ENCODE peak calls at places on chromosomes 4 and X, in six cellular contexts. D is breast epithelium, N is endodermal cell, Z is Panc1, L is CD14-positive monocyte, Y is AG09319. T is an unnamed sample.
A peak's percentile ranks its signal among the peaks of the same experiment; 100 is the strongest.

GRCh38 chr4:85968945-85969830 is 390.7 kb downstream of the MAPK10 start:
- DNase-seq in D (no peak), Y (no peak), Z (no peak), N (no peak), L (no peak), T (no peak)

GRCh38 chr4:38989487-38989886 is 42.7 kb downstream of the TMEM156 start:
- DNase-seq in D (no peak), Z (no peak), N (no peak), Y (no peak), L (no peak), T (no peak)

GRCh38 chr4:88018471-88018870 is 11.0 kb downstream of the PKD2 start:
- DNase-seq in D (no peak), L (no peak), Y (no peak), N (no peak), Z (no peak), T (peak; percentile 69)

GRCh38 chr4:10106421-10107039 is 10.1 kb downstream of the WDR1 start:
- DNase-seq in Y (peak; percentile 91), Z (peak; percentile 76), N (no peak), D (peak; percentile 86), L (peak; percentile 89), T (no peak)

GRCh38 chr4:183905081-183905592 is at the start of gene STOX2:
- DNase-seq in N (peak; percentile 92), Y (no peak), D (peak; percentile 44), Z (no peak), L (peak; percentile 64), T (peak; percentile 58)

GRCh38 chrX:64580035-64580434 is 184.8 kb upstream of the MTMR8 start:
- DNase-seq in Z (no peak), L (no peak), D (no peak), N (peak; percentile 68), Y (no peak), T (no peak)

GRCh38 chr4:123673971-123674370 is 277.4 kb downstream of the SPRY1 start:
- DNase-seq in D (no peak), Y (no peak), N (no peak), Z (no peak), L (no peak), T (no peak)

GRCh38 chr4:88054229-88054628 is 46.8 kb downstream of the PKD2 start:
- DNase-seq in N (no peak), D (no peak), L (no peak), Z (no peak), Y (no peak), T (no peak)

GRCh38 chr4:121380448-121381147 is at the start of gene QRFPR:
- DNase-seq in N (peak; percentile 86), D (no peak), Z (no peak), L (no peak), Y (no peak), T (no peak)

GRCh38 chrX:74924449-74925209 is 623 bp downstream of the NEXMIF start:
- DNase-seq in D (peak; percentile 21), Y (no peak), L (no peak), N (peak; percentile 81), Z (no peak), T (no peak)

GRCh38 chrX:136892412-136892811 is 11.9 kb upstream of the RBMX start:
- DNase-seq in L (no peak), Y (no peak), Z (no peak), N (no peak), D (no peak), T (no peak)

GRCh38 chr4:8113611-8114343 is 44.8 kb downstream of the ABLIM2 start:
- DNase-seq in L (no peak), N (no peak), Y (no peak), Z (no peak), D (no peak), T (no peak)

GRCh38 chr4:88780389-88780788 is 82.8 kb upstream of the NAP1L5 start:
- DNase-seq in L (no peak), Z (no peak), Y (no peak), N (no peak), D (no peak), T (no peak)

DNA sequence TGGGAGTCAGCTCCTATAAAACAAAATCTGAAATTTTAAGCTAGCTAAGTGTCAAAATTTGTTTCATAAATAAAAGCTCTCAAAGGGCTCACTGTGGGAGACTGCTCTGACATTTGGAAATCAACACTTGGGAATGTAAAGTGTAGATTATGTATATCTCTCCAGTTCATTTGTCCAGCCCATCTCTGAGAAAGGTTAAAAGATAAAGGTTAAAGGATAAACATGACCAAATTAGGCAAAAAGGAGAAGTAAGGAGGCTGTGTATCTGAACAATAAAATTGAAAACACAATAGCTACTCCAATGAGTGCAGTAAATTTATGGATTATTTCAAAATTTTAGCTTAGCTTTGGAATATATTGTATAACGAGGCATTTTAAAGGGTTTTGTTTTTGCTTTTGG is 304.9 kb downstream of the UNC5C start:
- DNase-seq in Y (no peak), N (no peak), L (no peak), Z (no peak), D (no peak), T (no peak)
- TF ChIP-seq CTCF in Y (no peak), N (no peak), L (no peak), Z (no peak), D (no peak), T (no peak)

GRCh38 chr4:108762559-108763225 is at the start of gene ETNPPL:
- DNase-seq in Z (no peak), D (no peak), Y (no peak), N (peak; percentile 91), L (no peak), T (peak; percentile 18)
- TF ChIP-seq CTCF in Z (no peak), D (no peak), Y (no peak), N (peak; percentile 48), L (no peak), T (no peak)

DNA sequence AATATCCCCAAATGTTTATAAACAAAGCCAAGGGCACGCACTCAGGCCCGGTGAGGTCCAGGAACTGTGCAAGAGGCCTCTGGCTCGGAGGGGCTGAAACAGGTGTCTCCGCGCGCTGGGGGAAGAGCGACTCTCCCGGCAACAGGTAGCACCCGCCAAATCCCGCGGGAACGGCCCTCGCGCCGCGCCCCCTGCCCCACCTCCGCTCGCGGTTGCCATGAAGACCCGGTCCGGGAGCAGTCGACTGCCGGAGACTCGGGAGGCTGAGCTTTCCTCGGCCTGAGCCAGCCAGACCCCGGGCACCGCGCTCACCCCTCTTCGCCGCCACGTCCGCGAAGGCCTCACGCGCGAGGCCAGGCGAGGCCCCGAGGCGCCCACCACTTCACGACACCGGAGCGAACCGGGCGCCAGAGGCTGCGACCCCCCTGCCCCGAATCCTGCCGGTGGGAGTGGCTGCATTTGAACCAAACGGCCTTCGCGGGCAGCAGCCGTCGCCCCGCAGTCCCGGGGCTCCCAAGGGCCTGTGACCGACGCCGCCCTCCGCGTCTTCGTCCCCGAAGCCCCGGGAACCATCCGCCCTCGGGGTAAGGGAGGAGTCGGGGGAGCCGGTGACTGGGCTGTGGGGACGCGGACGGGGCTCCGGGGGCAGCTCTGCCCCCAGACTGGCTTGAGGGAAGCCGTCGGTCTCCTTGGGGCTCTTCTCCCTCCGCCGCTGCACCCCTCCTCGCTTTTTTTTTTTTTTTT is at the start of gene NSUN7:
- DNase-seq in N (peak; percentile 97), L (peak; percentile 48), D (peak; percentile 64), Z (no peak), Y (no peak), T (no peak)
- TF ChIP-seq CTCF in N (no peak), L (no peak), D (no peak), Z (no peak), Y (no peak), T (no peak)

GRCh38 chr4:109334129-109334528 is 31.7 kb upstream of the COL25A1 start:
- DNase-seq in L (no peak), Y (no peak), Z (no peak), D (no peak), N (no peak), T (no peak)

GRCh38 chr4:109334596-109335105 is 32.2 kb upstream of the COL25A1 start:
- DNase-seq in D (no peak), Y (no peak), L (no peak), N (no peak), Z (no peak), T (no peak)

DNA sequence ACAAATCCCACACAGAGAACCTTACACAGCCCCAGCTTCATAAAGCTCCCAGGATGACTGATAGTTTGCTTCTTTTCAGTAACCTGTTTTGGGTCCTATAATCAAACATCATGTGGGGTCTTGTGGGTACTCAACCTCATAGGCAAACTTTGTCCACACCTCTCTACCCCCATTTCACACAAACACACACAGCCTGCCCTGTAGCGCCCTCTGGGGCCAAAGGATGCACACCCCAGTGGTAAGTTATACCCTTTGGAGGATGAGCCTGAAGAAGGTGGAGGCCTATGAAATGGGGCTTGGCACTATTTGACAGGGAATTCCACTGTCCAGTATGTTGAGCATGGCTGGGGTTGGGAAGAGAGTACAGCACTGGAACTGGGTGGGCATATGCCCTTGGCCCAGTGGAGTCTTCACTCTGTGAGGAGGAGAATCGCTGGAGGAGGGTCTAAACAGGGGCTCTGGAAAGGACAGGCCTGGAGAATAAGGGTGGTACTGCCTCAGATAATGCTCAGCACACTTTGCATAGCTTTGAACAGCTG is 30.5 kb upstream of the COL25A1 start:
- DNase-seq in D (no peak), Y (no peak), N (peak; percentile 88), Z (no peak), L (no peak), T (no peak)
- TF ChIP-seq CTCF in D (no peak), Y (peak; percentile 41), N (peak; percentile 79), Z (no peak), L (no peak), T (peak; percentile 1)

GRCh38 chr4:153216546-153216945 is 12.3 kb downstream of the TRIM2 start:
- DNase-seq in D (no peak), N (no peak), L (no peak), Y (no peak), Z (no peak), T (no peak)
- TF ChIP-seq CTCF in D (no peak), N (no peak), L (no peak), Y (no peak), Z (no peak), T (no peak)

GRCh38 chr4:113893546-113893945 is 85.9 kb downstream of the ARSJ start:
- DNase-seq in Y (no peak), N (no peak), L (no peak), D (no peak), Z (no peak), T (no peak)
- TF ChIP-seq CTCF in Y (peak; percentile 10), N (peak; percentile 63), L (peak; percentile 50), D (no peak), Z (peak; percentile 21), T (no peak)

DNA sequence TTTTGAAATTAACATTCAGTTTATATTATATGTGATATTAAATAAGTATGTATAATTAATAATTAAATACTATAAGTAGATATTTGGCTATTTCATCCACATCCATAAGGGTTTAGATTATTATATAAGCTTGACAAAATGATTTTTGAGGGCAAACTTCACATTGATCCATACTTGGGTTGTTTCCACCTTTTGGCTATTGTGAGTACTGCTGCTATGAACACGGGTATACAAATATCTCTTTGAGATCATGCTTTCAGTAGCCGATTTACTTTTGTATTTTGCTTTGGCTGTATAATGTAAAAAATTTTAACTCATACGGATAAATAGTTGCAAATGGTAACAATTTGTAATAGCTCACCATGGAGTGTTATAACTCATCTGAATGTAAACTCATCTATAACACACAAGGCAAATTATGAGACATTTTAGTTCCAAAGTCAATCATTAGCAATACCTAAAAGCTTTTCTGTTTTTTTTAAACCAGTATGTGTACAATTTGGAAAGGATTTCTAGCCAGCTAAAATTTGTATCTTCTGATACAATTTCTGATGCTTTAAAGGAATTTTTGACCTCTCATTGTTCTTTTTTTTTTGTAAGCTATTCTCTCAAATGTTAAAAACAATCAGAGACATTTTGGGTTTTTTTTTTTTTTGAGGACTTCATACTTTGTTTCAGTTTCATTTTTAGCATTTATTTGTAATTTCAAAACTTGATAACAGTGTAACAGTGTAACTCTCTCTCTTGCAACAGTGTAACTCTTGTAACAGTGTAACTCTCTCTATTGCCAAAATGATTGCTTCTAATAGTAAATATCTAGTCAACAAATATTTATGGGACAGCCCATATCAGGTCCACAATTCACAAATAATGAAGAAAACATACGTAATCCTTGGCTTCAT is 51.8 kb upstream of the ARX start:
- DNase-seq in Z (no peak), D (no peak), Y (no peak), N (no peak), L (no peak), T (no peak)
- TF ChIP-seq CTCF in Z (no peak), D (no peak), Y (no peak), N (peak; percentile 47), L (no peak), T (no peak)

T was measured in HL-60.